ENCODE peak calls at places on chromosomes 16 and 17, in four cellular contexts. T is HCT116, R is K562, F is Panc1. X is an unnamed sample.

GRCh38 chr16:64459821-64460220 is 662.0 kb downstream of the CDH11 start:
- DNase-seq in T (no peak), R (no peak), F (no peak), X (no peak)

GRCh38 chr16:84207869-84208268 is 16.9 kb downstream of the ADAD2 start:
- DNase-seq in F (no peak), R (no peak), T (no peak), X (no peak)

GRCh38 chr17:70520447-70520846 is 351.1 kb downstream of the KCNJ2 start:
- DNase-seq in T (no peak), R (no peak), F (no peak), X (no peak)

GRCh38 chr16:88540346-88540977 is 29.7 kb upstream of the ZC3H18 start:
- DNase-seq in T (no peak), R (no peak), F (no peak), X (no peak)

GRCh38 chr16:14289692-14290340 is 218.7 kb downstream of the MRTFB start:
- DNase-seq in T (peak; percentile 64), R (peak; percentile 74), F (no peak), X (peak; percentile 66)

GRCh38 chr16:51045186-51045585 is 105.9 kb downstream of the SALL1 start:
- DNase-seq in R (no peak), T (no peak), F (no peak), X (no peak)

GRCh38 chr17:55580596-55581133 is 69.4 kb upstream of the SMIM36 start:
- DNase-seq in F (no peak), R (no peak), T (no peak), X (no peak)

GRCh38 chr16:68081796-68082567 is 3.2 kb upstream of the NFATC3 start:
- DNase-seq in T (no peak), F (no peak), R (no peak), X (no peak)

GRCh38 chr16:55495616-55496289 is 13.1 kb upstream of the LPCAT2 start:
- DNase-seq in T (no peak), F (no peak), R (no peak), X (peak; percentile 65)

GRCh38 chr17:73753751-73754496 is 109.7 kb upstream of the SDK2 start:
- DNase-seq in F (no peak), T (no peak), R (no peak), X (no peak)

GRCh38 chr17:57448288-57449283 is 192.3 kb downstream of the MSI2 start:
- DNase-seq in T (no peak), R (no peak), F (no peak), X (no peak)

GRCh38 chr16:53809088-53809951 is 105.4 kb downstream of the FTO start:
- DNase-seq in R (no peak), T (no peak), F (no peak), X (no peak)

GRCh38 chr17:32111141-32111771 is 31.0 kb upstream of the RHOT1 start:
- DNase-seq in F (no peak), R (peak; percentile 37), T (no peak), X (peak; percentile 52)

GRCh38 chr16:20897253-20897896 is 2.8 kb downstream of the DCUN1D3 start:
- DNase-seq in F (no peak), T (no peak), R (no peak), X (peak; percentile 36)

GRCh38 chr16:3101018-3101840 is 2.1 kb upstream of the ZSCAN10 start:
- DNase-seq in R (peak; percentile 45), T (no peak), F (no peak), X (peak; percentile 65)

GRCh38 chr17:49414271-49414621 is 436 bp downstream of the PHB1 start:
- DNase-seq in T (no peak), F (no peak), R (peak; percentile 35), X (no peak)

GRCh38 chr16:81515281-81515680 is 70.7 kb downstream of the CMIP start:
- DNase-seq in R (no peak), T (no peak), F (no peak), X (no peak)

GRCh38 chr17:77999413-78000173 is 41.1 kb downstream of the TNRC6C start:
- DNase-seq in T (peak; percentile 33), R (no peak), F (no peak), X (peak; percentile 21)

GRCh38 chr16:14423344-14423743 is 206.7 kb downstream of the PARN start:
- DNase-seq in F (no peak), R (no peak), T (no peak), X (no peak)

GRCh38 chr16:1533443-1533951 is at the start of gene TMEM204:
- DNase-seq in T (no peak), F (no peak), R (no peak), X (no peak)

GRCh38 chr16:65910291-65910690 is 456.2 kb upstream of the CDH5 start:
- DNase-seq in R (no peak), T (no peak), F (no peak), X (no peak)

GRCh38 chr17:71632328-71632727 is 488.5 kb upstream of the SOX9 start:
- DNase-seq in T (peak; percentile 92), F (no peak), R (no peak), X (no peak)

GRCh38 chr17:58391302-58391984 is 25.9 kb downstream of the RNF43 start:
- DNase-seq in R (peak; percentile 34), F (no peak), T (peak; percentile 100), X (peak; percentile 100)

GRCh38 chr16:785563-786535 is 2.3 kb downstream of the RPUSD1 start:
- DNase-seq in R (peak; percentile 62), T (no peak), F (no peak), X (peak; percentile 31)

GRCh38 chr17:74744714-74745547 is 3.5 kb upstream of the NHERF1 start:
- DNase-seq in F (peak; percentile 52), T (peak; percentile 64), R (peak; percentile 80), X (peak; percentile 67)

GRCh38 chr16:79871906-79872305 is 271.4 kb upstream of the MAF start:
- DNase-seq in T (no peak), R (no peak), F (no peak), X (no peak)

GRCh38 chr16:21194771-21195301 is 16.5 kb downstream of the ZP2 start:
- DNase-seq in F (no peak), T (no peak), R (no peak), X (no peak)

GRCh38 chr16:49312389-49312990 is 30.9 kb upstream of the CBLN1 start:
- DNase-seq in R (no peak), F (no peak), T (no peak), X (no peak)

GRCh38 chr17:17056167-17056562 is 13.9 kb downstream of the MPRIP start:
- DNase-seq in R (no peak), T (no peak), F (no peak), X (no peak)

GRCh38 chr17:48597775-48598631 is 4.4 kb upstream of the HOXB5 start:
- DNase-seq in R (no peak), T (no peak), F (no peak), X (no peak)

GRCh38 chr16:83513006-83513755 is 294.6 kb upstream of the HSBP1 start:
- DNase-seq in R (no peak), T (no peak), F (no peak), X (no peak)

GRCh38 chr17:7237761-7238417 is 1.4 kb downstream of the PHF23 start:
- DNase-seq in R (peak; percentile 62), T (no peak), F (no peak), X (peak; percentile 68)
- TF ChIP-seq TCF7L2 in R (no peak), T (peak; percentile 79), F (no peak), X (no peak)

GRCh38 chr16:86581458-86581857 is 3.1 kb downstream of the FOXL1 start:
- DNase-seq in F (no peak), R (no peak), T (no peak), X (no peak)
- TF ChIP-seq TCF7L2 in F (no peak), R (no peak), T (no peak), X (no peak)

DNA sequence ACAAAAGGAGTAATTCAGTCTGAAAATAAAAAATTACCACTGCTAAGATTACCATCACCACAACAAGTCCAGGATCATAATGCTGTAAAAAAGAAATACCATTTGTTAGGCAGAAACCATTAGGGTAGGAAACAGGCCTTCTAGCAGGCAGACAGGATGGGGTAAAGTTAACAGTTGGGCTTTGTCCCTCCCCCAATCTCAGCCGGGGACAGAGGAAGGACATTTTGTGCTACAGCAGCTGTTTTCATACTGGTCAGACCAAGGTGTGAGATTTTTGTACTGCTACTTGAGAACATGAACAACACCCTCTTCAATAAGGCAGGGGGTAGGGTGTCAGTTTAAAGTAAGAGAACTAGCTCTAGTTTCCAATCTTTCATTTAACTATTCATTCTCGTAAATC is 49.2 kb upstream of the ITGA2B start:
- DNase-seq in T (no peak), F (no peak), R (no peak), X (no peak)
- TF ChIP-seq TCF7L2 in T (no peak), F (no peak), R (no peak), X (no peak)

GRCh38 chr16:17468611-17469010 is 2.1 kb downstream of the XYLT1 start:
- DNase-seq in T (no peak), F (no peak), R (no peak), X (no peak)
- TF ChIP-seq TCF7L2 in T (no peak), F (no peak), R (no peak), X (no peak)

DNA sequence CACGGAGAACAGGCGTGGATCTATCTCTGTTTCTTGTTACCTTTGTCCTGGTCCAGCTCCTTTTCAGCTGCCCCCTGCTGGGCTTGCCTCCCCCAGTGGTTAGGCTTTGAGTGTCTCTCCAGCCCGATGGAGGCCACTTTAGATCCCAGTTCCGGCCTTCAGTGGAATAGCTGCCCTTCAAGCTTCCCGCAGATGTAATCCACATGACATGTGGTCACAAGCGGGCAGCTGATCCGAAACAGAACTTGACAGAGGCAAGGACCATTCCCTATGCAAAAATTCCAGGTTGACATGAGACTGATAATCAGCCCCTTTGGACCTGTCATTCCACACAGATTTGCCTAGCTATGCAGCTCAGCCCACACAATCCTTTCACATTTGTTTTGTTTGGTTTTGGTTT is 40.6 kb upstream of the AQP8 start:
- DNase-seq in T (no peak), F (no peak), R (no peak), X (no peak)
- TF ChIP-seq TCF7L2 in T (no peak), F (no peak), R (no peak), X (no peak)

GRCh38 chr16:27824006-27824405 is 239.5 kb downstream of the GSG1L start:
- DNase-seq in R (no peak), T (no peak), F (no peak), X (no peak)
- TF ChIP-seq TCF7L2 in R (no peak), T (no peak), F (no peak), X (no peak)

GRCh38 chr17:64357191-64357981 is 33.3 kb downstream of the PECAM1 start:
- DNase-seq in F (no peak), R (no peak), T (no peak), X (no peak)
- TF ChIP-seq TCF7L2 in F (no peak), R (no peak), T (no peak), X (no peak)

GRCh38 chr17:34307110-34307509 is 12.1 kb upstream of the CCL8 start:
- DNase-seq in T (no peak), F (no peak), R (no peak), X (no peak)
- TF ChIP-seq TCF7L2 in T (no peak), F (no peak), R (no peak), X (no peak)

DNA sequence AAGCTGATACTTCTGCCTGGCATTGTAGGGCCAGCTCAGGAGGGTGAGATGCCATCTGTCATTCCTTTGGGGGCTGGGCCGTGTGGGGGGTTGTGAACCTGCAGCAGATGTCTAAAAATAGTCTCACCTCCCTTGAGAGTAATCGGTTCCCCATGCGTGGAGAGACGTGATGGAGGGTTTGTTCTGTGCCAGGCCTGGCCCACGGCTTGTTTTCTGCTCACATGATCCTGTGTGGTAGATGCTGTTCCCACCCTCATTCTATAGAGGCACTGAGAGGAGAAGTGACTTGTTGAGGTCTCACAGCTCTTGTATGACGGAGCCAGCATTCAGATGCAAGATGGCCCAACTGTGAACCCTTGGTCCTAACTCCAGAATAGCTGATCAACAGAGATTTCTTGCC is 4.6 kb downstream of the IRF8 start:
- DNase-seq in R (no peak), F (no peak), T (no peak), X (no peak)
- TF ChIP-seq TCF7L2 in R (no peak), F (no peak), T (no peak), X (no peak)

X was measured in HepG2.